ENCODE peak calls at places on chromosomes 12 and 14, in five cellular contexts. One of them, this sample, is unnamed.

GRCh38 chr12:19239616-19240234 is 110.2 kb downstream of the PLEKHA5 start:
- DNase-seq in fibroblast of mammary gland: peak; percentile 65
- DNase-seq in fibroblast of gingiva: peak; percentile 50
- DNase-seq in tibial artery: no peak
- DNase-seq in NCI-H524 treated with DMSO at 0.1 percent for 48 hours: no peak
- DNase-seq in this sample: no peak

GRCh38 chr14:54355698-54356097 is 41.1 kb upstream of the CDKN3 start:
- DNase-seq in fibroblast of gingiva: no peak
- DNase-seq in fibroblast of mammary gland: no peak
- DNase-seq in tibial artery: no peak
- DNase-seq in NCI-H524 treated with DMSO at 0.1 percent for 48 hours: no peak
- DNase-seq in this sample: no peak

GRCh38 chr14:88904864-88905263 is 80.4 kb downstream of the TTC8 start:
- DNase-seq in tibial artery: no peak
- DNase-seq in fibroblast of gingiva: peak; percentile 14
- DNase-seq in NCI-H524 treated with DMSO at 0.1 percent for 48 hours: no peak
- DNase-seq in fibroblast of mammary gland: no peak
- DNase-seq in this sample: no peak

GRCh38 chr14:44979273-44979672 is 17.3 kb downstream of the TOGARAM1 start:
- DNase-seq in NCI-H524 treated with DMSO at 0.1 percent for 48 hours: no peak
- DNase-seq in fibroblast of mammary gland: no peak
- DNase-seq in tibial artery: no peak
- DNase-seq in fibroblast of gingiva: no peak
- DNase-seq in this sample: no peak

GRCh38 chr12:116194935-116195431 is 82.5 kb downstream of the MED13L start:
- DNase-seq in tibial artery: no peak
- DNase-seq in fibroblast of gingiva: no peak
- DNase-seq in fibroblast of mammary gland: no peak
- DNase-seq in NCI-H524 treated with DMSO at 0.1 percent for 48 hours: no peak
- DNase-seq in this sample: peak; percentile 73

GRCh38 chr14:77031680-77032482 is 3.4 kb upstream of the IRF2BPL start:
- DNase-seq in fibroblast of gingiva: peak; percentile 81
- DNase-seq in fibroblast of mammary gland: peak; percentile 80
- DNase-seq in tibial artery: peak; percentile 76
- DNase-seq in NCI-H524 treated with DMSO at 0.1 percent for 48 hours: no peak
- DNase-seq in this sample: no peak

GRCh38 chr12:113647048-113647447 is 175.4 kb upstream of the LHX5 start:
- DNase-seq in fibroblast of gingiva: no peak
- DNase-seq in NCI-H524 treated with DMSO at 0.1 percent for 48 hours: no peak
- DNase-seq in fibroblast of mammary gland: no peak
- DNase-seq in tibial artery: no peak
- DNase-seq in this sample: no peak

GRCh38 chr14:80215756-80216581 is 4.7 kb upstream of the DIO2 start:
- DNase-seq in tibial artery: no peak
- DNase-seq in fibroblast of mammary gland: peak; percentile 80
- DNase-seq in fibroblast of gingiva: peak; percentile 48
- DNase-seq in NCI-H524 treated with DMSO at 0.1 percent for 48 hours: peak; percentile 14
- DNase-seq in this sample: no peak

GRCh38 chr14:75341639-75342038 is 63.0 kb downstream of the FOS start:
- DNase-seq in fibroblast of mammary gland: no peak
- DNase-seq in NCI-H524 treated with DMSO at 0.1 percent for 48 hours: no peak
- DNase-seq in fibroblast of gingiva: no peak
- DNase-seq in tibial artery: no peak
- DNase-seq in this sample: no peak

GRCh38 chr12:26150737-26151450 is 26.1 kb upstream of the BHLHE41 start:
- DNase-seq in tibial artery: no peak
- DNase-seq in NCI-H524 treated with DMSO at 0.1 percent for 48 hours: no peak
- DNase-seq in fibroblast of gingiva: peak; percentile 79
- DNase-seq in fibroblast of mammary gland: peak; percentile 77
- DNase-seq in this sample: no peak

GRCh38 chr12:47755655-47756562 is 2.8 kb downstream of the RAPGEF3 start:
- DNase-seq in NCI-H524 treated with DMSO at 0.1 percent for 48 hours: no peak
- DNase-seq in fibroblast of gingiva: no peak
- DNase-seq in fibroblast of mammary gland: no peak
- DNase-seq in tibial artery: no peak
- DNase-seq in this sample: peak; percentile 87

GRCh38 chr12:29599397-29599796 is 101.9 kb upstream of the OVCH1 start:
- DNase-seq in tibial artery: no peak
- DNase-seq in fibroblast of gingiva: peak; percentile 62
- DNase-seq in fibroblast of mammary gland: peak; percentile 90
- DNase-seq in NCI-H524 treated with DMSO at 0.1 percent for 48 hours: no peak
- DNase-seq in this sample: no peak

GRCh38 chr12:110688446-110689001 is 391 bp downstream of the HVCN1 start:
- DNase-seq in tibial artery: no peak
- DNase-seq in fibroblast of gingiva: no peak
- DNase-seq in NCI-H524 treated with DMSO at 0.1 percent for 48 hours: no peak
- DNase-seq in fibroblast of mammary gland: no peak
- DNase-seq in this sample: no peak

GRCh38 chr14:59020382-59020781 is 168.1 kb upstream of the DAAM1 start:
- DNase-seq in NCI-H524 treated with DMSO at 0.1 percent for 48 hours: peak; percentile 30
- DNase-seq in tibial artery: no peak
- DNase-seq in fibroblast of gingiva: peak; percentile 26
- DNase-seq in fibroblast of mammary gland: peak; percentile 49
- DNase-seq in this sample: no peak

This sample was measured in MM.1S.